ENCODE peak calls at places on chromosomes 6 and 20, in four cellular contexts. One of them, this sample, is unnamed.

GRCh38 chr6:40897390-40898003 is 141.5 kb downstream of the UNC5CL start:
- DNase-seq in endothelial cell of umbilical vein: no peak
- DNase-seq in A549: no peak
- DNase-seq in K562: no peak
- DNase-seq in this sample: no peak

GRCh38 chr20:58651548-58651822 is 402 bp downstream of the STX16 start:
- DNase-seq in endothelial cell of umbilical vein: peak; percentile 34
- DNase-seq in A549: no peak
- DNase-seq in K562: no peak
- DNase-seq in this sample: no peak

GRCh38 chr20:2626853-2627541 is 25.4 kb upstream of the NOP56 start:
- DNase-seq in K562: no peak
- DNase-seq in endothelial cell of umbilical vein: peak; percentile 14
- DNase-seq in A549: peak; percentile 89
- DNase-seq in this sample: no peak

GRCh38 chr20:62806383-62807050 is 1.9 kb downstream of the OGFR start:
- DNase-seq in A549: no peak
- DNase-seq in K562: no peak
- DNase-seq in endothelial cell of umbilical vein: no peak
- DNase-seq in this sample: no peak

GRCh38 chr20:30500829-30501440 is 756.5 kb upstream of the DEFB115 start:
- DNase-seq in A549: no peak
- DNase-seq in endothelial cell of umbilical vein: no peak
- DNase-seq in K562: no peak
- DNase-seq in this sample: no peak

GRCh38 chr6:146851837-146852236 is 253.1 kb downstream of the ADGB start:
- DNase-seq in endothelial cell of umbilical vein: no peak
- DNase-seq in A549: no peak
- DNase-seq in K562: no peak
- DNase-seq in this sample: peak; percentile 19

GRCh38 chr6:141598487-141598886 is 534.2 kb upstream of the GJE1 start:
- DNase-seq in endothelial cell of umbilical vein: peak; percentile 44
- DNase-seq in A549: no peak
- DNase-seq in K562: no peak
- DNase-seq in this sample: no peak

GRCh38 chr6:57173056-57173885 is 1.1 kb downstream of the BAG2 start:
- DNase-seq in A549: no peak
- DNase-seq in endothelial cell of umbilical vein: no peak
- DNase-seq in K562: peak; percentile 41
- DNase-seq in this sample: peak; percentile 76

GRCh38 chr20:23118766-23119165 is 32.6 kb upstream of the CD93 start:
- DNase-seq in endothelial cell of umbilical vein: no peak
- DNase-seq in K562: no peak
- DNase-seq in A549: no peak
- DNase-seq in this sample: no peak

GRCh38 chr6:45447005-45447404 is 69.3 kb upstream of the SUPT3H start:
- DNase-seq in endothelial cell of umbilical vein: peak; percentile 5
- DNase-seq in A549: no peak
- DNase-seq in K562: no peak
- DNase-seq in this sample: peak; percentile 43

GRCh38 chr20:63022501-63022900 is 15.7 kb upstream of the BHLHE23 start:
- DNase-seq in endothelial cell of umbilical vein: no peak
- DNase-seq in K562: no peak
- DNase-seq in A549: no peak
- DNase-seq in this sample: no peak

GRCh38 chr6:11231564-11232176 is 798 bp downstream of the NEDD9 start:
- DNase-seq in A549: peak; percentile 63
- DNase-seq in K562: no peak
- DNase-seq in endothelial cell of umbilical vein: peak; percentile 73
- DNase-seq in this sample: no peak

GRCh38 chr20:51661609-51662178 is 106.5 kb downstream of the ATP9A start:
- DNase-seq in A549: peak; percentile 76
- DNase-seq in K562: no peak
- DNase-seq in endothelial cell of umbilical vein: peak; percentile 79
- DNase-seq in this sample: no peak

GRCh38 chr6:116876635-116877611 is at the start of gene RFX6:
- DNase-seq in K562: peak; percentile 29
- DNase-seq in A549: no peak
- DNase-seq in endothelial cell of umbilical vein: no peak
- DNase-seq in this sample: no peak

GRCh38 chr6:168734523-168734922 is 293.5 kb downstream of the SMOC2 start:
- DNase-seq in K562: no peak
- DNase-seq in A549: no peak
- DNase-seq in endothelial cell of umbilical vein: no peak
- DNase-seq in this sample: no peak

GRCh38 chr20:9015984-9016324 is 52.9 kb upstream of the PLCB4 start:
- DNase-seq in K562: no peak
- DNase-seq in endothelial cell of umbilical vein: no peak
- DNase-seq in A549: peak; percentile 72
- DNase-seq in this sample: no peak

GRCh38 chr6:142300302-142300701 is 1.5 kb upstream of the ADGRG6 start:
- DNase-seq in endothelial cell of umbilical vein: no peak
- DNase-seq in K562: no peak
- DNase-seq in A549: no peak
- DNase-seq in this sample: no peak

GRCh38 chr6:35089935-35090505 is 51.1 kb downstream of the TCP11 start:
- DNase-seq in endothelial cell of umbilical vein: no peak
- DNase-seq in A549: no peak
- DNase-seq in K562: no peak
- DNase-seq in this sample: peak; percentile 52

GRCh38 chr6:66189915-66190314 is 482.9 kb upstream of the EYS start:
- DNase-seq in A549: no peak
- DNase-seq in K562: no peak
- DNase-seq in endothelial cell of umbilical vein: no peak
- DNase-seq in this sample: no peak

GRCh38 chr6:38316099-38316868 is 323.4 kb downstream of the BTBD9 start:
- DNase-seq in K562: no peak
- DNase-seq in endothelial cell of umbilical vein: no peak
- DNase-seq in A549: no peak
- DNase-seq in this sample: no peak

GRCh38 chr6:116472710-116473109 is 11.5 kb downstream of the CALHM6 start:
- DNase-seq in K562: no peak
- DNase-seq in endothelial cell of umbilical vein: no peak
- DNase-seq in A549: no peak
- DNase-seq in this sample: no peak

GRCh38 chr20:38870733-38871559 is 55.3 kb upstream of the FAM83D start:
- DNase-seq in K562: no peak
- DNase-seq in endothelial cell of umbilical vein: peak; percentile 44
- DNase-seq in A549: peak; percentile 58
- DNase-seq in this sample: no peak

GRCh38 chr20:25070821-25071473 is 11.0 kb downstream of the VSX1 start:
- DNase-seq in A549: no peak
- DNase-seq in endothelial cell of umbilical vein: no peak
- DNase-seq in K562: no peak
- DNase-seq in this sample: no peak

GRCh38 chr6:73521351-73522254 is 771 bp upstream of the EEF1A1 start:
- DNase-seq in endothelial cell of umbilical vein: peak; percentile 91
- DNase-seq in A549: peak; percentile 53
- DNase-seq in K562: no peak
- DNase-seq in this sample: peak; percentile 77

GRCh38 chr6:3304500-3305215 is 45.9 kb downstream of the PSMG4 start:
- DNase-seq in K562: peak; percentile 35
- DNase-seq in A549: no peak
- DNase-seq in endothelial cell of umbilical vein: no peak
- DNase-seq in this sample: no peak

GRCh38 chr6:54921891-54922290 is 75.3 kb downstream of the FAM83B start:
- DNase-seq in endothelial cell of umbilical vein: no peak
- DNase-seq in A549: no peak
- DNase-seq in K562: no peak
- DNase-seq in this sample: no peak

GRCh38 chr20:44026932-44027685 is 112.5 kb downstream of the TOX2 start:
- DNase-seq in endothelial cell of umbilical vein: no peak
- DNase-seq in A549: no peak
- DNase-seq in K562: no peak
- DNase-seq in this sample: no peak

GRCh38 chr20:32535953-32536823 is 48.9 kb downstream of the NOL4L start:
- DNase-seq in endothelial cell of umbilical vein: no peak
- DNase-seq in K562: peak; percentile 91
- DNase-seq in A549: peak; percentile 41
- DNase-seq in this sample: peak; percentile 63

GRCh38 chr6:150765457-150765764 is 100.1 kb upstream of the MTHFD1L start:
- DNase-seq in endothelial cell of umbilical vein: no peak
- DNase-seq in A549: no peak
- DNase-seq in K562: no peak
- DNase-seq in this sample: no peak

GRCh38 chr6:10613693-10614092 is 80.7 kb downstream of the C6orf52 start:
- DNase-seq in endothelial cell of umbilical vein: no peak
- DNase-seq in A549: no peak
- DNase-seq in K562: no peak
- DNase-seq in this sample: no peak

GRCh38 chr6:135323202-135323668 is 142.1 kb downstream of the MYB start:
- DNase-seq in K562: peak; percentile 88
- DNase-seq in A549: no peak
- DNase-seq in endothelial cell of umbilical vein: no peak
- DNase-seq in this sample: peak; percentile 98

GRCh38 chr6:168827484-168827883 is 386.5 kb downstream of the SMOC2 start:
- DNase-seq in endothelial cell of umbilical vein: no peak
- DNase-seq in K562: no peak
- DNase-seq in A549: no peak
- DNase-seq in this sample: no peak

GRCh38 chr20:38113401-38114325 is 51.4 kb downstream of the TGM2 start:
- DNase-seq in endothelial cell of umbilical vein: no peak
- DNase-seq in K562: peak; percentile 85
- DNase-seq in A549: peak; percentile 67
- DNase-seq in this sample: peak; percentile 82

GRCh38 chr20:24256307-24256706 is 213.1 kb upstream of the SYNDIG1 start:
- DNase-seq in A549: no peak
- DNase-seq in endothelial cell of umbilical vein: no peak
- DNase-seq in K562: no peak
- DNase-seq in this sample: no peak

GRCh38 chr6:14635933-14636599 is 518.5 kb downstream of the CD83 start:
- DNase-seq in K562: no peak
- DNase-seq in A549: no peak
- DNase-seq in endothelial cell of umbilical vein: no peak
- DNase-seq in this sample: no peak

GRCh38 chr20:41482647-41483552 is 116.3 kb upstream of the EMILIN3 start:
- DNase-seq in A549: peak; percentile 48
- DNase-seq in endothelial cell of umbilical vein: peak; percentile 21
- DNase-seq in K562: no peak
- DNase-seq in this sample: no peak

GRCh38 chr6:835476-836160 is 142.7 kb upstream of the EXOC2 start:
- DNase-seq in endothelial cell of umbilical vein: no peak
- DNase-seq in A549: peak; percentile 45
- DNase-seq in K562: no peak
- DNase-seq in this sample: no peak
- TF ChIP-seq POLR2A in endothelial cell of umbilical vein: no peak
- TF ChIP-seq POLR2A in A549: no peak
- TF ChIP-seq POLR2A in K562: no peak
- TF ChIP-seq POLR2A in this sample: no peak

DNA sequence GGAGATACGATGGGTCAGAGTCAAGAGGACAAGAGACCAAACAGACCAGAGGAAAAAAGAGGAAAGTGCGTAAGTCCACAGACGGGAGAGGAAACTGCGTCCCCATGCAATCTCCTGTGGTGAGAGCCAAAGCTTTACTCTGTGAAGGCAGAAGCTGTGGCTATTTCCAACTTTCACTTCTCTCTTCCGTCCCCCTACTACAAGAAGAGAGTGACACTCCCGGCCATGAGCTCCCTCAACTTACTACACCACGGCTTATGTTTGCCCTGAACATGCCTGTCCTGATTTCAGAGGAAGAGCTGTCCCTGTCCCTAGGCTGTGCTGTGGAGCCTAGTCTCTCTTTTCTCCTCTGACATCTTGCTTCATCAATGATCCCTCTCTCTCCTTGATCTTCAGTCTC is 11.5 kb upstream of the SSR1 start:
- DNase-seq in K562: no peak
- DNase-seq in endothelial cell of umbilical vein: no peak
- DNase-seq in A549: no peak
- DNase-seq in this sample: peak; percentile 90
- TF ChIP-seq MAX in K562: no peak
- TF ChIP-seq MAX in endothelial cell of umbilical vein: no peak
- TF ChIP-seq MAX in A549: no peak
- TF ChIP-seq MAX in this sample: no peak

GRCh38 chr20:5893052-5893451 is 57.3 kb downstream of the TRMT6 start:
- DNase-seq in A549: no peak
- DNase-seq in K562: no peak
- DNase-seq in endothelial cell of umbilical vein: no peak
- DNase-seq in this sample: no peak
- TF ChIP-seq MYC in A549: no peak
- TF ChIP-seq MYC in K562: no peak
- TF ChIP-seq MYC in endothelial cell of umbilical vein: no peak
- TF ChIP-seq MYC in this sample: no peak

GRCh38 chr6:398558-399078 is 7.1 kb downstream of the IRF4 start:
- DNase-seq in K562: no peak
- DNase-seq in endothelial cell of umbilical vein: no peak
- DNase-seq in A549: no peak
- DNase-seq in this sample: no peak
- TF ChIP-seq POLR2A in K562: no peak
- TF ChIP-seq POLR2A in endothelial cell of umbilical vein: no peak
- TF ChIP-seq POLR2A in A549: no peak
- TF ChIP-seq POLR2A in this sample: no peak

GRCh38 chr6:167111597-167111996 is 11.3 kb upstream of the CCR6 start:
- DNase-seq in K562: no peak
- DNase-seq in endothelial cell of umbilical vein: no peak
- DNase-seq in A549: no peak
- DNase-seq in this sample: no peak
- TF ChIP-seq MAX in K562: no peak
- TF ChIP-seq MAX in endothelial cell of umbilical vein: no peak
- TF ChIP-seq MAX in A549: no peak
- TF ChIP-seq MAX in this sample: no peak

GRCh38 chr6:158962371-158962770 is 37.6 kb downstream of the RSPH3 start:
- DNase-seq in endothelial cell of umbilical vein: no peak
- DNase-seq in K562: no peak
- DNase-seq in A549: no peak
- DNase-seq in this sample: no peak
- TF ChIP-seq MYC in endothelial cell of umbilical vein: no peak
- TF ChIP-seq MYC in K562: no peak
- TF ChIP-seq MYC in A549: no peak
- TF ChIP-seq MYC in this sample: no peak

DNA sequence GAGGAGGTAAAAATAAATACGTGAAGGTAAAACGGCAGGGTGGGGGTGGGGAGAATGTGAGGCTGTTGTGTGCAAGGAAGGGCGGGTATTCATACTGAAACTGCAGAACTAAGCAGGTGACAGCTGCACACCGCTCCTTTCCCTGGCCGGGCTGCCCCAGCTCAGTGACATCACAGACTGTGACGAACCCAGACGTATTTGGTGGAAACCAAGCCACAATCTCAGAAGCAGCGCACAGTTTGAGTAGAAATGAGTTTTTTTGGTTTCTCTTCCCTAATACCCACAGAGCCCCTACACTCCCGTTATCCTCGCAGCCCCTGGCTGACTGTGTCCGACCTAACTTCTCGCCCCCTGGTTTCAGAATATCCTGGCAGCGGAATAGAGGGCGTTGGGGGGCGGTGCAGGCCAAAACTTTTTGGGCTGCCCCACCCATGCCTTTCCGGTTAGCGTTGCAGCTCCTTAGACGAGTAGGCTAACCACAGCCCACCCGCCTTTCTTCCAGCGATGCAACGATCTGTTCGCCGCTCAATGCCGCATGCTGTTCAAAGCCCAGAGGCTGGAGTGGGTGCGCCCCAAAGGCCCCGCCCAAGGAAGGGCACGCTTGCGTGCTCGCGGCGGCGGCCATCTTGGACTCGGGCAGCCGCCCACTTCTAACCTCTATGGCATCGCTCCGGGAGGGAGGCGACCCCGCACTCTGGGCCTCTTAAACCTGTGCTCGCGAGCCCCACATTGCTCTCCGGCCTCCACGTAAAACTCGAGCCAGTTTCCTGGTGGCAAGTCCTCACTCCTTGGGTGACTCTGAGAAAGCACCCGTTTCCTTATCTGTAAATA is 9.1 kb downstream of the BAK1 start:
- DNase-seq in K562: peak; percentile 93
- DNase-seq in A549: peak; percentile 61
- DNase-seq in endothelial cell of umbilical vein: peak; percentile 65
- DNase-seq in this sample: peak; percentile 97
- TF ChIP-seq POLR2A in K562: peak; percentile 77
- TF ChIP-seq POLR2A in A549: peak; percentile 66
- TF ChIP-seq POLR2A in endothelial cell of umbilical vein: peak; percentile 57
- TF ChIP-seq POLR2A in this sample: peak; percentile 56

This sample was measured in NB4.